ENCODE peak calls at places on chromosomes 5 and 9, in seven cellular contexts. One of them, this sample, is unnamed.

GRCh38 chr9:38257626-38258215 is 134.8 kb upstream of the ALDH1B1 start:
- DNase-seq in aorta: no peak
- DNase-seq in RWPE1: no peak
- DNase-seq in activated T-helper 1 cell treated with Interleukin-2 at 50 U/mL for 16 hours: no peak
- DNase-seq in A549: no peak
- DNase-seq in SW 1271: no peak
- DNase-seq in Right ventricle myocardium superior: no peak
- DNase-seq in this sample: no peak

GRCh38 chr5:141772281-141772680 is 90.3 kb upstream of the ARAP3 start:
- DNase-seq in RWPE1: no peak
- DNase-seq in SW 1271: no peak
- DNase-seq in Right ventricle myocardium superior: no peak
- DNase-seq in aorta: no peak
- DNase-seq in A549: no peak
- DNase-seq in activated T-helper 1 cell treated with Interleukin-2 at 50 U/mL for 16 hours: no peak
- DNase-seq in this sample: no peak

GRCh38 chr5:180155331-180155881 is 53.6 kb downstream of the RASGEF1C start:
- DNase-seq in Right ventricle myocardium superior: no peak
- DNase-seq in activated T-helper 1 cell treated with Interleukin-2 at 50 U/mL for 16 hours: no peak
- DNase-seq in SW 1271: no peak
- DNase-seq in aorta: no peak
- DNase-seq in A549: no peak
- DNase-seq in RWPE1: no peak
- DNase-seq in this sample: peak

GRCh38 chr9:135103001-135103446 is 15.6 kb downstream of the OLFM1 start:
- DNase-seq in aorta: no peak
- DNase-seq in activated T-helper 1 cell treated with Interleukin-2 at 50 U/mL for 16 hours: no peak
- DNase-seq in Right ventricle myocardium superior: no peak
- DNase-seq in A549: no peak
- DNase-seq in SW 1271: no peak
- DNase-seq in RWPE1: no peak
- DNase-seq in this sample: no peak

GRCh38 chr9:129282308-129283211 is 104.5 kb upstream of the IER5L start:
- DNase-seq in activated T-helper 1 cell treated with Interleukin-2 at 50 U/mL for 16 hours: no peak
- DNase-seq in A549: no peak
- DNase-seq in aorta: no peak
- DNase-seq in SW 1271: no peak
- DNase-seq in Right ventricle myocardium superior: no peak
- DNase-seq in RWPE1: no peak
- DNase-seq in this sample: no peak

GRCh38 chr9:133727277-133727875 is 10.8 kb downstream of the SARDH start:
- DNase-seq in A549: no peak
- DNase-seq in aorta: no peak
- DNase-seq in activated T-helper 1 cell treated with Interleukin-2 at 50 U/mL for 16 hours: no peak
- DNase-seq in SW 1271: no peak
- DNase-seq in Right ventricle myocardium superior: peak
- DNase-seq in RWPE1: no peak
- DNase-seq in this sample: no peak

GRCh38 chr5:165404917-165405316 is 1899.5 kb downstream of the MAT2B start:
- DNase-seq in SW 1271: no peak
- DNase-seq in aorta: no peak
- DNase-seq in A549: no peak
- DNase-seq in RWPE1: no peak
- DNase-seq in Right ventricle myocardium superior: no peak
- DNase-seq in activated T-helper 1 cell treated with Interleukin-2 at 50 U/mL for 16 hours: no peak
- DNase-seq in this sample: no peak

GRCh38 chr9:136854113-136854841 is 2.1 kb downstream of the MAMDC4 start:
- DNase-seq in SW 1271: no peak
- DNase-seq in Right ventricle myocardium superior: peak
- DNase-seq in aorta: peak
- DNase-seq in activated T-helper 1 cell treated with Interleukin-2 at 50 U/mL for 16 hours: no peak
- DNase-seq in RWPE1: no peak
- DNase-seq in A549: no peak
- DNase-seq in this sample: no peak

GRCh38 chr5:26415987-26416386 is 622.4 kb downstream of the CDH9 start:
- DNase-seq in RWPE1: no peak
- DNase-seq in aorta: no peak
- DNase-seq in A549: no peak
- DNase-seq in SW 1271: no peak
- DNase-seq in activated T-helper 1 cell treated with Interleukin-2 at 50 U/mL for 16 hours: no peak
- DNase-seq in Right ventricle myocardium superior: no peak
- DNase-seq in this sample: no peak

GRCh38 chr5:74977475-74977874 is 74.9 kb downstream of the GCNT4 start:
- DNase-seq in A549: no peak
- DNase-seq in RWPE1: no peak
- DNase-seq in activated T-helper 1 cell treated with Interleukin-2 at 50 U/mL for 16 hours: no peak
- DNase-seq in aorta: no peak
- DNase-seq in Right ventricle myocardium superior: no peak
- DNase-seq in SW 1271: no peak
- DNase-seq in this sample: no peak

GRCh38 chr5:6434737-6435136 is 13.9 kb upstream of the UBE2QL1 start:
- DNase-seq in aorta: no peak
- DNase-seq in A549: no peak
- DNase-seq in SW 1271: no peak
- DNase-seq in Right ventricle myocardium superior: no peak
- DNase-seq in RWPE1: no peak
- DNase-seq in activated T-helper 1 cell treated with Interleukin-2 at 50 U/mL for 16 hours: no peak
- DNase-seq in this sample: no peak

GRCh38 chr5:114449836-114450515 is 88.1 kb downstream of the KCNN2 start:
- DNase-seq in aorta: peak
- DNase-seq in Right ventricle myocardium superior: peak
- DNase-seq in A549: peak
- DNase-seq in activated T-helper 1 cell treated with Interleukin-2 at 50 U/mL for 16 hours: no peak
- DNase-seq in RWPE1: peak
- DNase-seq in SW 1271: no peak
- DNase-seq in this sample: peak

GRCh38 chr9:11735391-11735790 is 957.8 kb upstream of the TYRP1 start:
- DNase-seq in Right ventricle myocardium superior: no peak
- DNase-seq in aorta: no peak
- DNase-seq in A549: no peak
- DNase-seq in SW 1271: no peak
- DNase-seq in RWPE1: no peak
- DNase-seq in activated T-helper 1 cell treated with Interleukin-2 at 50 U/mL for 16 hours: no peak
- DNase-seq in this sample: no peak

GRCh38 chr5:76104027-76104426 is 20.8 kb downstream of the SV2C start:
- DNase-seq in activated T-helper 1 cell treated with Interleukin-2 at 50 U/mL for 16 hours: no peak
- DNase-seq in aorta: no peak
- DNase-seq in Right ventricle myocardium superior: no peak
- DNase-seq in A549: no peak
- DNase-seq in RWPE1: peak
- DNase-seq in SW 1271: no peak
- DNase-seq in this sample: no peak

GRCh38 chr5:35668320-35668719 is 50.7 kb downstream of the SPEF2 start:
- DNase-seq in aorta: no peak
- DNase-seq in Right ventricle myocardium superior: no peak
- DNase-seq in activated T-helper 1 cell treated with Interleukin-2 at 50 U/mL for 16 hours: no peak
- DNase-seq in SW 1271: no peak
- DNase-seq in RWPE1: no peak
- DNase-seq in A549: no peak
- DNase-seq in this sample: no peak

GRCh38 chr5:155085282-155085990 is 71.9 kb downstream of the KIF4B start:
- DNase-seq in activated T-helper 1 cell treated with Interleukin-2 at 50 U/mL for 16 hours: no peak
- DNase-seq in RWPE1: peak
- DNase-seq in aorta: no peak
- DNase-seq in A549: no peak
- DNase-seq in SW 1271: no peak
- DNase-seq in Right ventricle myocardium superior: no peak
- DNase-seq in this sample: no peak

GRCh38 chr9:108854094-108854493 is 1.7 kb downstream of the ACTL7B start:
- DNase-seq in activated T-helper 1 cell treated with Interleukin-2 at 50 U/mL for 16 hours: no peak
- DNase-seq in A549: peak
- DNase-seq in SW 1271: no peak
- DNase-seq in aorta: no peak
- DNase-seq in RWPE1: no peak
- DNase-seq in Right ventricle myocardium superior: no peak
- DNase-seq in this sample: no peak